ENCODE peak calls at places on chromosomes 12 and 14, in ten cellular contexts. F, Y, J, H, Z, R, T, O, M and D are unnamed samples.

GRCh38 chr14:69055125-69055524 is 76.0 kb upstream of the ACTN1 start:
- DNase-seq in M (no peak), T (peak), R (no peak), O (no peak), Y (no peak), Z (no peak), F (no peak), H (no peak), J (no peak), D (no peak)

GRCh38 chr14:96126783-96127271 is 77.8 kb upstream of the BDKRB2 start:
- DNase-seq in T (no peak), O (no peak), J (no peak), R (no peak), F (no peak), Y (no peak), Z (no peak), H (no peak), M (no peak), D (no peak)

GRCh38 chr14:70644016-70644415 is 2.3 kb downstream of the TTC9 start:
- DNase-seq in R (no peak), T (no peak), Z (no peak), H (no peak), Y (no peak), F (no peak), M (no peak), O (no peak), J (no peak), D (no peak)

GRCh38 chr12:12214635-12215131 is 52.2 kb downstream of the LRP6 start:
- DNase-seq in T (peak), H (no peak), O (no peak), R (no peak), Z (no peak), M (no peak), Y (no peak), F (no peak), J (no peak), D (no peak)

GRCh38 chr12:12265571-12266388 is 1.1 kb downstream of the LRP6 start:
- DNase-seq in M (no peak), R (no peak), J (no peak), F (no peak), T (peak), H (no peak), O (peak), Z (peak), Y (no peak), D (no peak)

GRCh38 chr14:103427485-103428443 is 42.5 kb downstream of the MARK3 start:
- DNase-seq in R (no peak), Y (no peak), Z (no peak), O (no peak), H (no peak), F (peak), J (no peak), M (no peak), T (peak), D (no peak)

GRCh38 chr12:14393736-14394135 is 28.3 kb downstream of the ATF7IP start:
- DNase-seq in T (peak), Y (no peak), R (no peak), F (no peak), M (no peak), O (no peak), H (no peak), Z (no peak), J (no peak), D (no peak)

GRCh38 chr14:56131865-56132830 is 13.9 kb downstream of the PELI2 start:
- DNase-seq in Z (no peak), J (no peak), H (no peak), M (no peak), O (no peak), T (peak), Y (no peak), R (no peak), F (no peak), D (no peak)

GRCh38 chr14:71606064-71606463 is 326.2 kb upstream of the RGS6 start:
- DNase-seq in Y (no peak), O (no peak), H (no peak), M (no peak), Z (no peak), J (no peak), F (no peak), T (no peak), R (no peak), D (no peak)